ENCODE peak calls at places on chromosomes 13 and 19, in six cellular contexts. Q is activated CD8-positive, alpha-beta memory T cell treated with anti-CD3 and anti-CD28 coated beads for 4 hours; O is iPS-NIHi11; V is activated T-cell treated with anti-CD3 and anti-CD28 coated beads for 48 hours; H is activated CD4-positive, alpha-beta T cell treated with anti-CD3 and anti-CD28 coated beads for 48 hours; A is stimulated activated CD4-positive, alpha-beta T cell treated with anti-CD3 and anti-CD28 coated beads, Interleukin-15, amount 100 ng/mL, for 1 hour. D is an unnamed sample.

GRCh38 chr13:64877176-64877575 is 2353.0 kb downstream of the PCDH9 start:
- DNase-seq in V (no peak), H (no peak), A (no peak), O (no peak), Q (no peak), D (no peak)

GRCh38 chr13:75480691-75481175 is 1.2 kb downstream of the TBC1D4 start:
- DNase-seq in H (peak), O (peak), A (no peak), Q (no peak), V (peak), D (peak)

GRCh38 chr13:112715715-112716460 is 26.1 kb downstream of the ATP11A start:
- DNase-seq in O (no peak), Q (no peak), A (no peak), V (no peak), H (no peak), D (no peak)

GRCh38 chr13:46211521-46212351 is at the start of gene LRRC63:
- DNase-seq in H (peak), O (peak), A (peak), V (peak), Q (peak), D (peak)

GRCh38 chr13:57627663-57628062 is 3.9 kb upstream of the PCDH17 start:
- DNase-seq in O (peak), A (no peak), Q (no peak), V (no peak), H (no peak), D (peak)

GRCh38 chr19:35502751-35503150 is 10.7 kb downstream of the DMKN start:
- DNase-seq in V (no peak), Q (no peak), A (no peak), H (no peak), O (no peak), D (no peak)

GRCh38 chr19:42088471-42089190 is 12.7 kb downstream of the ZNF574 start:
- DNase-seq in H (no peak), A (no peak), V (no peak), O (no peak), Q (no peak), D (peak)

GRCh38 chr13:101941095-101941777 is 460.6 kb downstream of the FGF14 start:
- DNase-seq in A (no peak), O (no peak), H (no peak), V (no peak), Q (no peak), D (peak)

GRCh38 chr13:45333973-45334922 is 6.7 kb downstream of the TPT1 start:
- DNase-seq in V (no peak), A (no peak), Q (no peak), O (no peak), H (peak), D (peak)

GRCh38 chr19:55670280-55671053 is 4.6 kb upstream of the EPN1 start:
- DNase-seq in V (no peak), H (no peak), Q (no peak), O (peak), A (no peak), D (no peak)

GRCh38 chr13:113333076-113333475 is 30.9 kb downstream of the GRTP1 start:
- DNase-seq in A (no peak), O (no peak), Q (no peak), H (no peak), V (no peak), D (no peak)

GRCh38 chr19:51163257-51163656 is 21.2 kb downstream of the SIGLEC7 start:
- DNase-seq in V (no peak), H (no peak), Q (no peak), A (no peak), O (no peak), D (no peak)

GRCh38 chr19:6260912-6261636 is 18.7 kb downstream of the MLLT1 start:
- DNase-seq in O (peak), V (peak), Q (no peak), H (peak), A (no peak), D (peak)

GRCh38 chr19:33263325-33264023 is 37.8 kb upstream of the SLC7A10 start:
- DNase-seq in O (no peak), Q (no peak), V (no peak), A (no peak), H (no peak), D (no peak)

GRCh38 chr19:38685666-38686529 is 38.4 kb downstream of the ACTN4 start:
- DNase-seq in V (no peak), H (no peak), Q (no peak), A (no peak), O (no peak), D (peak)

GRCh38 chr13:64817721-64818120 is 2412.4 kb downstream of the PCDH9 start:
- DNase-seq in A (no peak), Q (no peak), V (no peak), O (no peak), H (no peak), D (peak)

GRCh38 chr19:29806098-29806866 is 5.5 kb upstream of the CCNE1 start:
- DNase-seq in O (peak), V (no peak), H (no peak), Q (no peak), A (no peak), D (peak)

GRCh38 chr19:39111593-39112199 is 13.9 kb upstream of the PAK4 start:
- DNase-seq in A (no peak), H (no peak), V (no peak), O (no peak), Q (no peak), D (no peak)

GRCh38 chr13:24693862-24694471 is 13.8 kb downstream of the ATP12A start:
- DNase-seq in A (no peak), O (peak), H (peak), Q (no peak), V (peak), D (peak)

GRCh38 chr19:54041969-54042606 is 21.6 kb downstream of the VSTM1 start:
- DNase-seq in V (no peak), O (no peak), A (no peak), Q (no peak), H (no peak), D (no peak)

GRCh38 chr19:45952691-45953505 is 20.8 kb downstream of the NOVA2 start:
- DNase-seq in V (peak), H (peak), A (peak), Q (no peak), O (peak), D (peak)

GRCh38 chr13:64428196-64428595 is 2801.9 kb downstream of the PCDH9 start:
- DNase-seq in H (no peak), O (no peak), Q (no peak), V (no peak), A (no peak), D (peak)

GRCh38 chr19:7772752-7773291 is 9.8 kb downstream of the CLEC4M start:
- DNase-seq in V (no peak), A (no peak), O (no peak), H (peak), Q (no peak), D (peak)

D was measured in mesenchymal stem cell.